ENCODE peak calls at places on chromosomes 4 and X, in seven cellular contexts. One of them, this sample, is unnamed.

GRCh38 chrX:119089619-119090018 is 16.8 kb downstream of the CT47C1 start:
- DNase-seq in BE2C: no peak
- DNase-seq in amniotic epithelial cell: no peak
- DNase-seq in AG10803: no peak
- DNase-seq in IMR-90: no peak
- DNase-seq in smooth muscle cell of the brain vasculature: no peak
- DNase-seq in nephron progenitor cell: no peak
- DNase-seq in this sample: no peak

GRCh38 chr4:172009461-172009860 is 196.3 kb downstream of the GALNTL6 start:
- DNase-seq in BE2C: no peak
- DNase-seq in amniotic epithelial cell: peak
- DNase-seq in AG10803: peak
- DNase-seq in IMR-90: no peak
- DNase-seq in smooth muscle cell of the brain vasculature: no peak
- DNase-seq in nephron progenitor cell: no peak
- DNase-seq in this sample: no peak

GRCh38 chr4:153788419-153789276 is at the start of gene SFRP2:
- DNase-seq in BE2C: no peak
- DNase-seq in amniotic epithelial cell: no peak
- DNase-seq in AG10803: no peak
- DNase-seq in IMR-90: no peak
- DNase-seq in smooth muscle cell of the brain vasculature: no peak
- DNase-seq in nephron progenitor cell: peak
- DNase-seq in this sample: peak

GRCh38 chrX:29518100-29518499 is 697.3 kb upstream of the MAGEB2 start:
- DNase-seq in BE2C: no peak
- DNase-seq in amniotic epithelial cell: no peak
- DNase-seq in AG10803: no peak
- DNase-seq in IMR-90: no peak
- DNase-seq in smooth muscle cell of the brain vasculature: no peak
- DNase-seq in nephron progenitor cell: no peak
- DNase-seq in this sample: no peak

GRCh38 chr4:113222006-113222405 is 172.6 kb downstream of the ANK2 start:
- DNase-seq in BE2C: no peak
- DNase-seq in amniotic epithelial cell: peak
- DNase-seq in AG10803: peak
- DNase-seq in IMR-90: peak
- DNase-seq in smooth muscle cell of the brain vasculature: no peak
- DNase-seq in nephron progenitor cell: no peak
- DNase-seq in this sample: no peak

GRCh38 chr4:68712207-68712606 is 41.8 kb upstream of the UGT2B15 start:
- DNase-seq in BE2C: no peak
- DNase-seq in amniotic epithelial cell: peak
- DNase-seq in AG10803: no peak
- DNase-seq in IMR-90: no peak
- DNase-seq in smooth muscle cell of the brain vasculature: no peak
- DNase-seq in nephron progenitor cell: no peak
- DNase-seq in this sample: no peak

GRCh38 chr4:143617994-143618679 is 82.3 kb downstream of the FREM3 start:
- DNase-seq in BE2C: no peak
- DNase-seq in amniotic epithelial cell: peak
- DNase-seq in AG10803: peak
- DNase-seq in IMR-90: no peak
- DNase-seq in smooth muscle cell of the brain vasculature: no peak
- DNase-seq in nephron progenitor cell: no peak
- DNase-seq in this sample: no peak

GRCh38 chr4:16136771-16137170 is 52.9 kb upstream of the PROM1 start:
- DNase-seq in BE2C: no peak
- DNase-seq in amniotic epithelial cell: no peak
- DNase-seq in AG10803: no peak
- DNase-seq in IMR-90: no peak
- DNase-seq in smooth muscle cell of the brain vasculature: no peak
- DNase-seq in nephron progenitor cell: no peak
- DNase-seq in this sample: no peak

GRCh38 chrX:119036369-119037029 is 36.3 kb upstream of the CT47C1 start:
- DNase-seq in BE2C: no peak
- DNase-seq in amniotic epithelial cell: no peak
- DNase-seq in AG10803: no peak
- DNase-seq in IMR-90: peak
- DNase-seq in smooth muscle cell of the brain vasculature: no peak
- DNase-seq in nephron progenitor cell: no peak
- DNase-seq in this sample: no peak

GRCh38 chr4:48237996-48238645 is 31.5 kb downstream of the TEC start:
- DNase-seq in BE2C: no peak
- DNase-seq in amniotic epithelial cell: peak
- DNase-seq in AG10803: no peak
- DNase-seq in IMR-90: peak
- DNase-seq in smooth muscle cell of the brain vasculature: no peak
- DNase-seq in nephron progenitor cell: no peak
- DNase-seq in this sample: no peak

GRCh38 chr4:162644346-162644745 is 480.5 kb upstream of the FSTL5 start:
- DNase-seq in BE2C: no peak
- DNase-seq in amniotic epithelial cell: no peak
- DNase-seq in AG10803: peak
- DNase-seq in IMR-90: no peak
- DNase-seq in smooth muscle cell of the brain vasculature: no peak
- DNase-seq in nephron progenitor cell: no peak
- DNase-seq in this sample: no peak

GRCh38 chr4:147822128-147822527 is 90.2 kb downstream of the ARHGAP10 start:
- DNase-seq in BE2C: peak
- DNase-seq in amniotic epithelial cell: peak
- DNase-seq in AG10803: peak
- DNase-seq in IMR-90: peak
- DNase-seq in smooth muscle cell of the brain vasculature: no peak
- DNase-seq in nephron progenitor cell: no peak
- DNase-seq in this sample: no peak

GRCh38 chr4:73759357-73759756 is 19.0 kb downstream of the CXCL8 start:
- DNase-seq in BE2C: no peak
- DNase-seq in amniotic epithelial cell: peak
- DNase-seq in AG10803: no peak
- DNase-seq in IMR-90: no peak
- DNase-seq in smooth muscle cell of the brain vasculature: no peak
- DNase-seq in nephron progenitor cell: no peak
- DNase-seq in this sample: no peak

GRCh38 chr4:148412460-148412859 is 29.8 kb downstream of the NR3C2 start:
- DNase-seq in BE2C: no peak
- DNase-seq in amniotic epithelial cell: no peak
- DNase-seq in AG10803: no peak
- DNase-seq in IMR-90: no peak
- DNase-seq in smooth muscle cell of the brain vasculature: no peak
- DNase-seq in nephron progenitor cell: no peak
- DNase-seq in this sample: no peak

GRCh38 chr4:151962138-151962845 is 201.5 kb upstream of the GATB start:
- DNase-seq in BE2C: no peak
- DNase-seq in amniotic epithelial cell: peak
- DNase-seq in AG10803: no peak
- DNase-seq in IMR-90: no peak
- DNase-seq in smooth muscle cell of the brain vasculature: no peak
- DNase-seq in nephron progenitor cell: no peak
- DNase-seq in this sample: no peak

GRCh38 chr4:107710493-107711459 is 9.3 kb downstream of the PAPSS1 start:
- DNase-seq in BE2C: no peak
- DNase-seq in amniotic epithelial cell: peak
- DNase-seq in AG10803: no peak
- DNase-seq in IMR-90: no peak
- DNase-seq in smooth muscle cell of the brain vasculature: no peak
- DNase-seq in nephron progenitor cell: no peak
- DNase-seq in this sample: no peak

GRCh38 chr4:16329132-16329796 is 103.0 kb upstream of the TAPT1 start:
- DNase-seq in BE2C: no peak
- DNase-seq in amniotic epithelial cell: no peak
- DNase-seq in AG10803: peak
- DNase-seq in IMR-90: peak
- DNase-seq in smooth muscle cell of the brain vasculature: no peak
- DNase-seq in nephron progenitor cell: no peak
- DNase-seq in this sample: no peak

GRCh38 chr4:100742045-100742444 is 224.2 kb upstream of the EMCN start:
- DNase-seq in BE2C: no peak
- DNase-seq in amniotic epithelial cell: peak
- DNase-seq in AG10803: peak
- DNase-seq in IMR-90: peak
- DNase-seq in smooth muscle cell of the brain vasculature: peak
- DNase-seq in nephron progenitor cell: no peak
- DNase-seq in this sample: no peak

GRCh38 chrX:19581786-19582185 is 66.5 kb upstream of the MAP3K15 start:
- DNase-seq in BE2C: no peak
- DNase-seq in amniotic epithelial cell: no peak
- DNase-seq in AG10803: no peak
- DNase-seq in IMR-90: no peak
- DNase-seq in smooth muscle cell of the brain vasculature: no peak
- DNase-seq in nephron progenitor cell: no peak
- DNase-seq in this sample: no peak

GRCh38 chr4:101279377-101279871 is 67.9 kb downstream of the PPP3CA start:
- DNase-seq in BE2C: peak
- DNase-seq in amniotic epithelial cell: peak
- DNase-seq in AG10803: peak
- DNase-seq in IMR-90: peak
- DNase-seq in smooth muscle cell of the brain vasculature: peak
- DNase-seq in nephron progenitor cell: no peak
- DNase-seq in this sample: no peak

GRCh38 chr4:117093581-117093980 is 8.2 kb upstream of the TRAM1L1 start:
- DNase-seq in BE2C: no peak
- DNase-seq in amniotic epithelial cell: no peak
- DNase-seq in AG10803: peak
- DNase-seq in IMR-90: peak
- DNase-seq in smooth muscle cell of the brain vasculature: peak
- DNase-seq in nephron progenitor cell: no peak
- DNase-seq in this sample: no peak

GRCh38 chrX:32269877-32270276 is 941.5 kb downstream of the DMD start:
- DNase-seq in BE2C: no peak
- DNase-seq in amniotic epithelial cell: no peak
- DNase-seq in AG10803: no peak
- DNase-seq in IMR-90: no peak
- DNase-seq in smooth muscle cell of the brain vasculature: no peak
- DNase-seq in nephron progenitor cell: no peak
- DNase-seq in this sample: no peak

GRCh38 chr4:105912633-105913032 is 17.4 kb downstream of the NPNT start:
- DNase-seq in BE2C: no peak
- DNase-seq in amniotic epithelial cell: no peak
- DNase-seq in AG10803: no peak
- DNase-seq in IMR-90: no peak
- DNase-seq in smooth muscle cell of the brain vasculature: no peak
- DNase-seq in nephron progenitor cell: no peak
- DNase-seq in this sample: no peak